ENCODE peak calls at places on chromosomes 4 and X, in four cellular contexts. X is omental fat pad, A is OCI-LY7, P is mammary epithelial cell. V is an unnamed sample.

GRCh38 chrX:114619874-114620273 is 36.0 kb downstream of the HTR2C start:
- DNase-seq in X (no peak), A (no peak), P (no peak), V (no peak)

GRCh38 chrX:107672955-107673378 is 44.7 kb downstream of the PRPS1 start:
- DNase-seq in X (no peak), A (peak), P (peak), V (no peak)

GRCh38 chrX:121579016-121579760 is 531.8 kb downstream of the GLUD2 start:
- DNase-seq in X (no peak), A (peak), P (peak), V (no peak)

GRCh38 chr4:126470862-126471261 is 1156.1 kb downstream of the FAT4 start:
- DNase-seq in X (no peak), A (no peak), P (no peak), V (no peak)

GRCh38 chr4:40871695-40872250 is 122.0 kb downstream of the NSUN7 start:
- DNase-seq in X (no peak), A (no peak), P (no peak), V (no peak)

GRCh38 chr4:83691998-83692397 is 156.1 kb downstream of the GPAT3 start:
- DNase-seq in X (no peak), A (no peak), P (peak), V (no peak)

GRCh38 chr4:147984065-147984777 is 252.3 kb downstream of the ARHGAP10 start:
- DNase-seq in X (no peak), A (peak), P (peak), V (no peak)

GRCh38 chr4:56099378-56099786 is 150.6 kb downstream of the CEP135 start:
- DNase-seq in X (no peak), A (no peak), P (peak), V (no peak)

GRCh38 chr4:74632634-74633033 is 161.7 kb downstream of the BTC start:
- DNase-seq in X (no peak), A (no peak), P (peak), V (no peak)

GRCh38 chr4:8905773-8906667 is 34.4 kb upstream of the HMX1 start:
- DNase-seq in X (no peak), A (no peak), P (no peak), V (peak)

GRCh38 chr4:80266267-80266901 is at the start of gene FGF5:
- DNase-seq in X (no peak), A (no peak), P (peak), V (no peak)

GRCh38 chr4:88722828-88723227 is 25.2 kb upstream of the NAP1L5 start:
- DNase-seq in X (no peak), A (no peak), P (no peak), V (no peak)

GRCh38 chrX:281166-281999 is at the start of gene PLCXD1:
- DNase-seq in X (no peak), A (peak), P (no peak), V (no peak)

GRCh38 chr4:169359961-169360360 is 89.2 kb upstream of the SH3RF1 start:
- DNase-seq in X (no peak), A (no peak), P (no peak), V (no peak)

GRCh38 chr4:136741468-136741867 is 790.8 kb downstream of the PCDH18 start:
- DNase-seq in X (no peak), A (no peak), P (no peak), V (no peak)

GRCh38 chr4:147019061-147019460 is 73.4 kb upstream of the TTC29 start:
- DNase-seq in X (peak), A (peak), P (peak), V (no peak)

GRCh38 chr4:171956678-171957077 is 143.5 kb downstream of the GALNTL6 start:
- DNase-seq in X (no peak), A (no peak), P (no peak), V (no peak)

GRCh38 chr4:6925357-6925836 is 15.8 kb downstream of the TBC1D14 start:
- DNase-seq in X (no peak), A (no peak), P (no peak), V (no peak)

GRCh38 chrX:104486691-104487090 is 79.3 kb upstream of the IL1RAPL2 start:
- DNase-seq in X (no peak), A (no peak), P (peak), V (no peak)

GRCh38 chrX:149851864-149852263 is 29.1 kb upstream of the MAGEA8 start:
- DNase-seq in X (no peak), A (no peak), P (no peak), V (no peak)

DNA sequence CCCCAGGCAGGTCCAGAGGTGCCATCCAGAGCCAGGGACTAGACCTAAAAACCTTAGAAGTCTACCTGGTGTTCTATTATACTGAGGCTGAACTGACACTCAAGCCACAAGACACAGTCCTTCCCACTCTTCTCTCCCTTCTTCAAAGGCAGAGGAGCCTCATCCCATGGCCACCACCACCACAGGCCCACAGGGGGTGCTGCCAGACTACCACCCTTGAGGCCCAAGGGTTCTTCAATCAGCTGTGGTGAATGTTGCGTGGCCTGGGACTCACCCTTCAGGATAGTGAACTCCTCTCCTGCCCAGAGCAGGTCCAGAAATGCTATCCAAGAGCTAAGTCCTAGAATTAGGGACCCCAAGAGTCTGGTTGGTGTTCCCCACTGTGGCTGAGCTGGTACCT is 17.5 kb upstream of the RFC1 start:
- DNase-seq in X (no peak), A (no peak), P (no peak), V (no peak)
- TF ChIP-seq CTCF in X (no peak), A (no peak), P (no peak), V (no peak)

GRCh38 chrX:9252182-9252581 is 212.7 kb upstream of the TBL1X start:
- DNase-seq in X (no peak), A (no peak), P (no peak), V (no peak)
- TF ChIP-seq CTCF in X (no peak), A (no peak), P (no peak), V (no peak)

GRCh38 chr4:145281224-145281623 is 100.8 kb upstream of the OTUD4 start:
- DNase-seq in X (no peak), A (no peak), P (no peak), V (no peak)

GRCh38 chr4:145278341-145279121 is 98.1 kb upstream of the OTUD4 start:
- DNase-seq in X (no peak), A (no peak), P (peak), V (no peak)

GRCh38 chr4:145280541-145280940 is 100.2 kb upstream of the OTUD4 start:
- DNase-seq in X (no peak), A (no peak), P (no peak), V (no peak)

GRCh38 chr4:145281946-145282345 is 101.6 kb upstream of the OTUD4 start:
- DNase-seq in X (no peak), A (no peak), P (no peak), V (no peak)

DNA sequence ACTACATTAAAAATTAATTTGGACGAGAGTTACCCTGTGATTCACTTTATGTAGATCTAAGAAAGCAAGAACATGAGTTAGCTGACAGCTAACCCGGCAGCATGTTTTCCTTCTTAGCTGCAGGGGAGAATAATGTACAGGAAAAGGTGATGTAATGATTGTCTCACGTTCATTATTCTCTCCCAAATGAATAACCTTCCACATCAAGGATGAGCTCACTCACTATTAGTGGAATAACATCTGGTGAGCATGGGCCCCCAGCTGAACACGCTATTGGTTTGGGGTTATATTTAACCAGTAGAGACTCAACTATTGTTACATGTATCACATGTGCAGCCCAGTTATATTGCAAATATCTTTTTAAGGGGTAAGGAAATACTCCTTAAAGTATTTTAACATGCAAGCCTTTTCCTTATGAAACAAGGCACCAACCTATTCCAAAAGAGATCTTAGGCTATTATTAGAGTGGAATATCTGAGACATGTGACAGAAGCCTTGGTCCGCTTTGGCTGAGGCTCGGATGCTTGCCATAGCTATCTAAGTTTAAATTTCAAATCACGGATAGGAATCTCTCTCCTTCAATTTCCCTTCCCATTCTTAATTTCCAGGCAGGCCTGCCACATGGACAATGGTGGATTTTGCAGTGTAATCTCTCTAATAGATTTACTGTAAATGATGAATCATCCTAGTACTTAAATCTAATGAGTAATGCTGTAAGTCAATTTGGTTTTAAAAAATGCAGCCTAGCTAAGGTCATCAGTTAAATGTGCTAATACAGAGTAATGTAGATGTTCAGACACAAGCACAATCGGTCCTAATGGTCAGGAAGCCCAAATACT is 99.0 kb upstream of the OTUD4 start:
- DNase-seq in X (no peak), A (no peak), P (peak), V (no peak)
- TF ChIP-seq CTCF in X (no peak), A (no peak), P (no peak), V (no peak)

GRCh38 chr4:114509340-114509739 is 89.3 kb upstream of the UGT8 start:
- DNase-seq in X (no peak), A (no peak), P (no peak), V (no peak)
- TF ChIP-seq CTCF in X (no peak), A (no peak), P (no peak), V (no peak)

GRCh38 chr4:180828455-180829018 is 1414.7 kb upstream of the TENM3 start:
- DNase-seq in X (no peak), A (peak), P (peak), V (no peak)

GRCh38 chr4:180827193-180827592 is 1416.0 kb upstream of the TENM3 start:
- DNase-seq in X (no peak), A (no peak), P (no peak), V (no peak)

GRCh38 chr4:180827610-180828009 is 1415.6 kb upstream of the TENM3 start:
- DNase-seq in X (no peak), A (no peak), P (peak), V (no peak)

GRCh38 chr4:180832086-180832485 is 1411.1 kb upstream of the TENM3 start:
- DNase-seq in X (no peak), A (peak), P (no peak), V (no peak)
- TF ChIP-seq CTCF in X (no peak), A (peak), P (peak), V (no peak)

GRCh38 chr4:24683116-24683515 is 98.8 kb upstream of the DHX15 start:
- DNase-seq in X (no peak), A (no peak), P (no peak), V (no peak)
- TF ChIP-seq CTCF in X (no peak), A (no peak), P (no peak), V (no peak)

GRCh38 chrX:134148293-134148692 is 88.7 kb upstream of the CCDC160 start:
- DNase-seq in X (no peak), A (no peak), P (no peak), V (no peak)

GRCh38 chrX:134146493-134146892 is 90.5 kb upstream of the CCDC160 start:
- DNase-seq in X (no peak), A (no peak), P (no peak), V (no peak)

GRCh38 chrX:134139090-134139489 is 97.9 kb upstream of the CCDC160 start:
- DNase-seq in X (no peak), A (no peak), P (no peak), V (no peak)

GRCh38 chrX:134144231-134144630 is 92.8 kb upstream of the CCDC160 start:
- DNase-seq in X (no peak), A (peak), P (peak), V (no peak)
- TF ChIP-seq CTCF in X (no peak), A (peak), P (peak), V (peak)

GRCh38 chr4:4259484-4260100 is 11.6 kb upstream of the TMEM128 start:
- DNase-seq in X (no peak), A (no peak), P (no peak), V (no peak)

GRCh38 chr4:4256799-4257198 is 8.8 kb upstream of the TMEM128 start:
- DNase-seq in X (no peak), A (peak), P (peak), V (no peak)

GRCh38 chr4:4254666-4255065 is 6.6 kb upstream of the TMEM128 start:
- DNase-seq in X (no peak), A (no peak), P (no peak), V (no peak)

DNA sequence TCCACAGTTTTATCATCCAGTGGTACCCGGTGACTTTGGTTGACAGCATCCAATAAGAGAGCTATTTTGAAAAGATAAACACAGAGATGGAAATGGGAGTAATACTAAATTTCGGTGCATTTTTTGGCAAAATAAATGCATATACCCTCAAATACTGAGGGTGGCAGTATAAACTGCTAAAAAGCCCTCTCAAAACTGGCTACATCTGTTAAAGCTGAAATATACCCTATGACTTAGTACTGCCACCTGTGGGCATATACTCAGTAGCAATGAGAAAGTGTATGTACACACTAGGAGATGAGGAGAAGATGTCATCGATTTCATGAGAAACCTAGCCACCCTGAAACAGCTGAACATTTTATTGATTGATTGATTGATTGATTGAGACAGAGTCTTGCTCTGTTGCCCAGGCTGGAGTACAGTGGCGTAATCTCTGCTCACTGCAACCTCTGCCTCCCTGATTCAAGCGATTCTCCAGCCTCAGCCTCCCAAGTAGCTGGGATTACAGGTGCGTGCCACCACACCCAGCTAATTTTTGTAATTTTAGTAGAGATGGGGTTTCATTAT is 12.2 kb upstream of the TMEM128 start:
- DNase-seq in X (no peak), A (peak), P (peak), V (no peak)
- TF ChIP-seq CTCF in X (no peak), A (peak), P (peak), V (no peak)

V was measured in mesothelial cell of epicardium.